ENCODE peak calls at places on chromosomes 11 and 22, in seven cellular contexts. B is GM23248, O is pancreas, J is brain microvascular endothelial cell, A is mucosa of descending colon, D is HL-60, S is right atrium auricular region. Y is an unnamed sample.

GRCh38 chr11:6988506-6988905 is 31.6 kb downstream of the ZNF214 start:
- DNase-seq in B (peak; percentile 51), O (no peak), J (peak; percentile 23), A (no peak), D (no peak), S (no peak), Y (no peak)

GRCh38 chr11:26704249-26704648 is 17.6 kb downstream of the SLC5A12 start:
- DNase-seq in B (peak; percentile 7), O (no peak), J (peak; percentile 63), A (no peak), D (no peak), S (no peak), Y (no peak)

GRCh38 chr11:104343578-104343977 is 179.6 kb upstream of the PDGFD start:
- DNase-seq in B (peak; percentile 24), O (no peak), J (no peak), A (no peak), D (no peak), S (no peak), Y (no peak)

GRCh38 chr11:30635401-30635989 is 49.3 kb upstream of the MPPED2 start:
- DNase-seq in B (no peak), O (no peak), J (no peak), A (no peak), D (no peak), S (no peak), Y (no peak)

GRCh38 chr22:19880786-19881569 is 26.3 kb upstream of the GNB1L start:
- DNase-seq in B (peak; percentile 97), O (no peak), J (peak; percentile 98), A (peak; percentile 56), D (no peak), S (peak; percentile 72), Y (no peak)

GRCh38 chr11:74925281-74925680 is 23.6 kb downstream of the XRRA1 start:
- DNase-seq in B (peak; percentile 67), O (no peak), J (no peak), A (no peak), D (no peak), S (no peak), Y (no peak)

GRCh38 chr11:16794047-16794818 is 55.8 kb downstream of the C11orf58 start:
- DNase-seq in B (no peak), O (no peak), J (no peak), A (no peak), D (no peak), S (no peak), Y (no peak)

GRCh38 chr22:39620924-39621690 is 50.6 kb downstream of the CACNA1I start:
- DNase-seq in B (no peak), O (peak; percentile 44), J (no peak), A (no peak), D (no peak), S (no peak), Y (no peak)

GRCh38 chr11:105244157-105244820 is 104.7 kb upstream of the CARD18 start:
- DNase-seq in B (peak; percentile 93), O (no peak), J (peak; percentile 94), A (no peak), D (no peak), S (no peak), Y (no peak)

GRCh38 chr11:124920870-124921609 is 2.0 kb downstream of the HEPN1 start:
- DNase-seq in B (peak; percentile 70), O (peak; percentile 70), J (peak; percentile 67), A (peak; percentile 66), D (peak; percentile 21), S (peak; percentile 73), Y (no peak)

GRCh38 chr11:31958086-31958735 is 132.7 kb upstream of the RCN1 start:
- DNase-seq in B (peak; percentile 79), O (no peak), J (peak; percentile 41), A (no peak), D (peak; percentile 42), S (peak; percentile 66), Y (no peak)

GRCh38 chr11:72704028-72704782 is 30.0 kb upstream of the PDE2A start:
- DNase-seq in B (peak; percentile 48), O (no peak), J (no peak), A (no peak), D (no peak), S (no peak), Y (no peak)

GRCh38 chr11:17145972-17146371 is 61.8 kb downstream of the PIK3C2A start:
- DNase-seq in B (peak; percentile 54), O (no peak), J (no peak), A (no peak), D (no peak), S (no peak), Y (no peak)

GRCh38 chr22:37343863-37344734 is 61.8 kb downstream of the CYTH4 start:
- DNase-seq in B (no peak), O (peak; percentile 78), J (no peak), A (no peak), D (no peak), S (no peak), Y (no peak)

GRCh38 chr22:20566420-20567260 is 59.2 kb downstream of the MED15 start:
- DNase-seq in B (peak; percentile 93), O (peak; percentile 55), J (no peak), A (peak; percentile 64), D (no peak), S (no peak), Y (no peak)

GRCh38 chr11:77183421-77183984 is 55.5 kb downstream of the MYO7A start:
- DNase-seq in B (no peak), O (peak; percentile 20), J (no peak), A (peak; percentile 15), D (no peak), S (no peak), Y (no peak)

GRCh38 chr11:15199693-15200092 is 85.0 kb downstream of the INSC start:
- DNase-seq in B (peak; percentile 81), O (no peak), J (no peak), A (no peak), D (no peak), S (no peak), Y (no peak)

GRCh38 chr22:20857838-20858614 is 585 bp downstream of the PI4KA start:
- DNase-seq in B (peak; percentile 77), O (peak; percentile 92), J (peak; percentile 78), A (peak; percentile 91), D (peak; percentile 78), S (peak; percentile 86), Y (peak; percentile 98)

GRCh38 chr22:25762147-25762546 is 20.2 kb downstream of the MYO18B start:
- DNase-seq in B (no peak), O (no peak), J (no peak), A (no peak), D (no peak), S (no peak), Y (no peak)

GRCh38 chr11:14350215-14350614 is 8.8 kb downstream of the RRAS2 start:
- DNase-seq in B (no peak), O (no peak), J (no peak), A (no peak), D (no peak), S (no peak), Y (no peak)

GRCh38 chr11:12454782-12455181 is 77.4 kb downstream of the PARVA start:
- DNase-seq in B (peak; percentile 36), O (no peak), J (no peak), A (no peak), D (no peak), S (no peak), Y (no peak)

GRCh38 chr11:117305145-117305544 is 10.9 kb downstream of the BACE1 start:
- DNase-seq in B (no peak), O (no peak), J (no peak), A (no peak), D (no peak), S (no peak), Y (no peak)

GRCh38 chr11:134418119-134418840 is 6.2 kb upstream of the B3GAT1 start:
- DNase-seq in B (peak; percentile 46), O (no peak), J (peak; percentile 39), A (no peak), D (no peak), S (no peak), Y (no peak)

GRCh38 chr11:18384157-18384641 is 10.2 kb upstream of the LDHA start:
- DNase-seq in B (peak; percentile 91), O (no peak), J (peak; percentile 63), A (no peak), D (peak; percentile 69), S (peak; percentile 83), Y (no peak)

GRCh38 chr22:24728790-24729637 is 45.5 kb downstream of the PIWIL3 start:
- DNase-seq in B (no peak), O (no peak), J (peak; percentile 70), A (no peak), D (peak; percentile 88), S (peak; percentile 72), Y (no peak)

GRCh38 chr11:130202818-130203671 is 43.5 kb downstream of the ST14 start:
- DNase-seq in B (no peak), O (peak; percentile 25), J (no peak), A (peak; percentile 39), D (peak; percentile 61), S (no peak), Y (no peak)

GRCh38 chr22:50261615-50262459 is at the start of gene MAPK12:
- DNase-seq in B (peak; percentile 59), O (no peak), J (no peak), A (no peak), D (no peak), S (no peak), Y (no peak)

GRCh38 chr22:31647921-31648320 is 14.1 kb downstream of the PISD start:
- DNase-seq in B (no peak), O (no peak), J (no peak), A (peak; percentile 15), D (no peak), S (no peak), Y (no peak)
- H3K4me3 ChIP-seq in B (no peak overlapping the region), O (no peak overlapping the region), J (no peak overlapping the region), A (no peak overlapping the region), D (no peak overlapping the region), S (no peak overlapping the region), Y (no peak overlapping the region)

GRCh38 chr11:128697645-128698174 is 3.8 kb downstream of the FLI1 start:
- DNase-seq in B (no peak), O (no peak), J (no peak), A (no peak), D (no peak), S (no peak), Y (no peak)
- H3K4me3 ChIP-seq in B (no peak overlapping the region), O (no peak overlapping the region), J (no peak overlapping the region), A (no peak overlapping the region), D (no peak overlapping the region), S (peak overlapping the region; percentile 68), Y (peak overlapping the region; percentile 71)

DNA sequence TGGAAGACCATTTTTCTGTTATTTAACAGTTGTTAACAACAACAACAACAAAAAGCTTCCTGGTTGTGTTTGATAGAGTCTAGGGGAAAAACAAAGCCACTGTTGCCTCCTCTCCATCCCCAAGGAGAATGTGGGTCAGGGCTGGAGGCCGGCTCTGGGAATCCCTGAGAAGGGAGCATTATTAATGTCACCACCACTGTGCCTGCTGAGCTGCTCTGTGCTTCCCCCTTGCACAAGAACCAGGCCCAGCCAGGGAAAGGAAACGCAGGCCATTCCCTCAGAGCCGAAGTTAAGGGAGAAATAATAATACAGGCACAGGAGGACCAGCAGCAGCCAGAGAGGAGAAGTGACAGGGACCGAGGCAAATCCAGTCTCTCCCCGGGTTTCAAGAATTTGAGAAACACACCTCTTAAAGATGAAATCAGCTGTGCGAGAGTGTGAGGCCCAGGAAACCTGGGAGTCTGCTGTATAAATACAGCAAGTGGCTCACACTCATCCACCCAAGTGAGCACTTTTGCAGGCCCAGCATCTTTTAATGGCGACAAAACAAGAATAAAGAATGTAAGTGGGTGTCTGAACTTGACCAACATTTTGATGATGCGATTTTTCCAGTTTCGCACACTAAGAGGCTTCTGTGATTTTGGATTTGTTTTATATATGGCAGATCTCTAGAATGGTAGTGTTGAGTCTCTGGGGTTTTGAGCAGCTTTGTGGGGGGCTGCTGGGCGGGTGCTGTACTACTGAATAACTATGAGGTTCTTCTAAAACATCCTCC is 539.2 kb downstream of the NTM start:
- DNase-seq in B (peak; percentile 58), O (no peak), J (no peak), A (no peak), D (no peak), S (no peak), Y (no peak)
- H3K4me3 ChIP-seq in B (peak overlapping the region; percentile 95), O (no peak overlapping the region), J (peak overlapping the region; percentile 95), A (no peak overlapping the region), D (no peak overlapping the region), S (peak overlapping the region; percentile 63), Y (peak overlapping the region; percentile 64)

GRCh38 chr11:71283960-71284359 is 31.6 kb upstream of the SHANK2 start:
- DNase-seq in B (no peak), O (peak; percentile 92), J (no peak), A (peak; percentile 92), D (no peak), S (no peak), Y (no peak)
- H3K4me3 ChIP-seq in B (no peak overlapping the region), O (no peak overlapping the region), J (no peak overlapping the region), A (no peak overlapping the region), D (no peak overlapping the region), S (no peak overlapping the region), Y (no peak overlapping the region)